ENCODE peak calls at places on chromosomes 7 and 10, in seven cellular contexts. One of them, this sample, is unnamed.

GRCh38 chr7:82247814-82248433 is 195.7 kb downstream of the CACNA2D1 start:
- DNase-seq in adrenal gland: no peak
- DNase-seq in hepatocyte: no peak
- DNase-seq in neural progenitor cell: peak
- DNase-seq in bronchial epithelial cell: peak
- DNase-seq in fibroblast of the aortic adventitia: peak
- DNase-seq in astrocyte of the spinal cord: peak
- DNase-seq in this sample: peak

GRCh38 chr7:101942603-101943210 is 125.3 kb downstream of the CUX1 start:
- DNase-seq in adrenal gland: no peak
- DNase-seq in hepatocyte: no peak
- DNase-seq in neural progenitor cell: no peak
- DNase-seq in bronchial epithelial cell: peak
- DNase-seq in fibroblast of the aortic adventitia: no peak
- DNase-seq in astrocyte of the spinal cord: no peak
- DNase-seq in this sample: no peak

GRCh38 chr10:74589226-74589673 is 237.2 kb upstream of the KAT6B start:
- DNase-seq in adrenal gland: peak
- DNase-seq in hepatocyte: peak
- DNase-seq in neural progenitor cell: peak
- DNase-seq in bronchial epithelial cell: peak
- DNase-seq in fibroblast of the aortic adventitia: peak
- DNase-seq in astrocyte of the spinal cord: peak
- DNase-seq in this sample: peak

GRCh38 chr7:157818701-157819516 is 482.1 kb downstream of the DNAJB6 start:
- DNase-seq in adrenal gland: no peak
- DNase-seq in hepatocyte: no peak
- DNase-seq in neural progenitor cell: peak
- DNase-seq in bronchial epithelial cell: no peak
- DNase-seq in fibroblast of the aortic adventitia: no peak
- DNase-seq in astrocyte of the spinal cord: no peak
- DNase-seq in this sample: no peak

GRCh38 chr10:80530816-80531215 is 6.9 kb upstream of the SH2D4B start:
- DNase-seq in adrenal gland: no peak
- DNase-seq in hepatocyte: no peak
- DNase-seq in neural progenitor cell: no peak
- DNase-seq in bronchial epithelial cell: no peak
- DNase-seq in fibroblast of the aortic adventitia: no peak
- DNase-seq in astrocyte of the spinal cord: no peak
- DNase-seq in this sample: no peak

GRCh38 chr7:77393261-77393660 is 22.9 kb downstream of the GSAP start:
- DNase-seq in adrenal gland: no peak
- DNase-seq in hepatocyte: no peak
- DNase-seq in neural progenitor cell: no peak
- DNase-seq in bronchial epithelial cell: peak
- DNase-seq in fibroblast of the aortic adventitia: no peak
- DNase-seq in astrocyte of the spinal cord: no peak
- DNase-seq in this sample: peak

GRCh38 chr7:111743244-111743852 is 181.1 kb upstream of the IMMP2L start:
- DNase-seq in adrenal gland: no peak
- DNase-seq in hepatocyte: no peak
- DNase-seq in neural progenitor cell: no peak
- DNase-seq in bronchial epithelial cell: no peak
- DNase-seq in fibroblast of the aortic adventitia: no peak
- DNase-seq in astrocyte of the spinal cord: no peak
- DNase-seq in this sample: peak

GRCh38 chr10:10977978-10978377 is 39.7 kb upstream of the CELF2 start:
- DNase-seq in adrenal gland: no peak
- DNase-seq in hepatocyte: no peak
- DNase-seq in neural progenitor cell: no peak
- DNase-seq in bronchial epithelial cell: no peak
- DNase-seq in fibroblast of the aortic adventitia: peak
- DNase-seq in astrocyte of the spinal cord: no peak
- DNase-seq in this sample: peak

GRCh38 chr7:76514926-76515325 is 4.6 kb downstream of the UPK3B start:
- DNase-seq in adrenal gland: no peak
- DNase-seq in hepatocyte: no peak
- DNase-seq in neural progenitor cell: peak
- DNase-seq in bronchial epithelial cell: no peak
- DNase-seq in fibroblast of the aortic adventitia: no peak
- DNase-seq in astrocyte of the spinal cord: no peak
- DNase-seq in this sample: no peak

GRCh38 chr7:94912085-94912484 is 4.7 kb downstream of the PPP1R9A start:
- DNase-seq in adrenal gland: no peak
- DNase-seq in hepatocyte: no peak
- DNase-seq in neural progenitor cell: peak
- DNase-seq in bronchial epithelial cell: no peak
- DNase-seq in fibroblast of the aortic adventitia: no peak
- DNase-seq in astrocyte of the spinal cord: no peak
- DNase-seq in this sample: peak

GRCh38 chr7:1247527-1248041 is 14.9 kb downstream of the UNCX start:
- DNase-seq in adrenal gland: no peak
- DNase-seq in hepatocyte: no peak
- DNase-seq in neural progenitor cell: peak
- DNase-seq in bronchial epithelial cell: no peak
- DNase-seq in fibroblast of the aortic adventitia: no peak
- DNase-seq in astrocyte of the spinal cord: no peak
- DNase-seq in this sample: no peak

GRCh38 chr10:72812415-72812797 is 81.1 kb upstream of the OIT3 start:
- DNase-seq in adrenal gland: no peak
- DNase-seq in hepatocyte: no peak
- DNase-seq in neural progenitor cell: no peak
- DNase-seq in bronchial epithelial cell: no peak
- DNase-seq in fibroblast of the aortic adventitia: no peak
- DNase-seq in astrocyte of the spinal cord: no peak
- DNase-seq in this sample: no peak

GRCh38 chr10:98433881-98434732 is 12.6 kb downstream of the HPS1 start:
- DNase-seq in adrenal gland: no peak
- DNase-seq in hepatocyte: no peak
- DNase-seq in neural progenitor cell: no peak
- DNase-seq in bronchial epithelial cell: no peak
- DNase-seq in fibroblast of the aortic adventitia: no peak
- DNase-seq in astrocyte of the spinal cord: peak
- DNase-seq in this sample: peak

GRCh38 chr10:121952226-121952625 is 22.8 kb downstream of the NSMCE4A start:
- DNase-seq in adrenal gland: no peak
- DNase-seq in hepatocyte: no peak
- DNase-seq in neural progenitor cell: no peak
- DNase-seq in bronchial epithelial cell: no peak
- DNase-seq in fibroblast of the aortic adventitia: peak
- DNase-seq in astrocyte of the spinal cord: peak
- DNase-seq in this sample: no peak

GRCh38 chr7:22730921-22731654 is 4.1 kb downstream of the IL6 start:
- DNase-seq in adrenal gland: no peak
- DNase-seq in hepatocyte: no peak
- DNase-seq in neural progenitor cell: no peak
- DNase-seq in bronchial epithelial cell: peak
- DNase-seq in fibroblast of the aortic adventitia: peak
- DNase-seq in astrocyte of the spinal cord: peak
- DNase-seq in this sample: peak

GRCh38 chr10:62814901-62815372 is 1.2 kb downstream of the EGR2 start:
- DNase-seq in adrenal gland: no peak
- DNase-seq in hepatocyte: peak
- DNase-seq in neural progenitor cell: peak
- DNase-seq in bronchial epithelial cell: no peak
- DNase-seq in fibroblast of the aortic adventitia: no peak
- DNase-seq in astrocyte of the spinal cord: no peak
- DNase-seq in this sample: peak

GRCh38 chr10:88994034-88994433 is 3.4 kb downstream of the FAS start:
- DNase-seq in adrenal gland: no peak
- DNase-seq in hepatocyte: no peak
- DNase-seq in neural progenitor cell: peak
- DNase-seq in bronchial epithelial cell: peak
- DNase-seq in fibroblast of the aortic adventitia: peak
- DNase-seq in astrocyte of the spinal cord: peak
- DNase-seq in this sample: no peak

GRCh38 chr10:60348982-60349381 is 40.7 kb downstream of the ANK3 start:
- DNase-seq in adrenal gland: no peak
- DNase-seq in hepatocyte: no peak
- DNase-seq in neural progenitor cell: no peak
- DNase-seq in bronchial epithelial cell: no peak
- DNase-seq in fibroblast of the aortic adventitia: peak
- DNase-seq in astrocyte of the spinal cord: no peak
- DNase-seq in this sample: peak

GRCh38 chr10:132519382-132520146 is 18.0 kb upstream of the INPP5A start:
- DNase-seq in adrenal gland: peak
- DNase-seq in hepatocyte: no peak
- DNase-seq in neural progenitor cell: no peak
- DNase-seq in bronchial epithelial cell: no peak
- DNase-seq in fibroblast of the aortic adventitia: no peak
- DNase-seq in astrocyte of the spinal cord: no peak
- DNase-seq in this sample: no peak

GRCh38 chr10:70771311-70772194 is 13.6 kb downstream of the TBATA start:
- DNase-seq in adrenal gland: no peak
- DNase-seq in hepatocyte: no peak
- DNase-seq in neural progenitor cell: no peak
- DNase-seq in bronchial epithelial cell: no peak
- DNase-seq in fibroblast of the aortic adventitia: no peak
- DNase-seq in astrocyte of the spinal cord: no peak
- DNase-seq in this sample: no peak

GRCh38 chr7:26688388-26688787 is 176.0 kb downstream of the SKAP2 start:
- DNase-seq in adrenal gland: no peak
- DNase-seq in hepatocyte: peak
- DNase-seq in neural progenitor cell: no peak
- DNase-seq in bronchial epithelial cell: no peak
- DNase-seq in fibroblast of the aortic adventitia: no peak
- DNase-seq in astrocyte of the spinal cord: no peak
- DNase-seq in this sample: no peak

GRCh38 chr10:129305046-129305445 is 162.0 kb upstream of the MGMT start:
- DNase-seq in adrenal gland: no peak
- DNase-seq in hepatocyte: no peak
- DNase-seq in neural progenitor cell: no peak
- DNase-seq in bronchial epithelial cell: peak
- DNase-seq in fibroblast of the aortic adventitia: no peak
- DNase-seq in astrocyte of the spinal cord: no peak
- DNase-seq in this sample: no peak
- TF ChIP-seq CTCF in adrenal gland: no peak
- TF ChIP-seq CTCF in hepatocyte: no peak
- TF ChIP-seq CTCF in neural progenitor cell: no peak
- TF ChIP-seq CTCF in bronchial epithelial cell: no peak
- TF ChIP-seq CTCF in fibroblast of the aortic adventitia: no peak
- TF ChIP-seq CTCF in astrocyte of the spinal cord: no peak
- TF ChIP-seq CTCF in this sample: no peak

GRCh38 chr10:13490503-13490902 is 38.3 kb downstream of the BEND7 start:
- DNase-seq in adrenal gland: no peak
- DNase-seq in hepatocyte: no peak
- DNase-seq in neural progenitor cell: no peak
- DNase-seq in bronchial epithelial cell: no peak
- DNase-seq in fibroblast of the aortic adventitia: no peak
- DNase-seq in astrocyte of the spinal cord: no peak
- DNase-seq in this sample: no peak

GRCh38 chr10:13489035-13489434 is 39.8 kb downstream of the BEND7 start:
- DNase-seq in adrenal gland: no peak
- DNase-seq in hepatocyte: no peak
- DNase-seq in neural progenitor cell: no peak
- DNase-seq in bronchial epithelial cell: no peak
- DNase-seq in fibroblast of the aortic adventitia: no peak
- DNase-seq in astrocyte of the spinal cord: no peak
- DNase-seq in this sample: no peak

GRCh38 chr10:13491747-13492360 is 37.0 kb downstream of the BEND7 start:
- DNase-seq in adrenal gland: no peak
- DNase-seq in hepatocyte: no peak
- DNase-seq in neural progenitor cell: no peak
- DNase-seq in bronchial epithelial cell: no peak
- DNase-seq in fibroblast of the aortic adventitia: no peak
- DNase-seq in astrocyte of the spinal cord: no peak
- DNase-seq in this sample: no peak

GRCh38 chr10:13496164-13496563 is 32.6 kb downstream of the BEND7 start:
- DNase-seq in adrenal gland: no peak
- DNase-seq in hepatocyte: no peak
- DNase-seq in neural progenitor cell: peak
- DNase-seq in bronchial epithelial cell: no peak
- DNase-seq in fibroblast of the aortic adventitia: no peak
- DNase-seq in astrocyte of the spinal cord: no peak
- DNase-seq in this sample: no peak

GRCh38 chr10:13492493-13493180 is 36.2 kb downstream of the BEND7 start:
- DNase-seq in adrenal gland: no peak
- DNase-seq in hepatocyte: no peak
- DNase-seq in neural progenitor cell: no peak
- DNase-seq in bronchial epithelial cell: no peak
- DNase-seq in fibroblast of the aortic adventitia: no peak
- DNase-seq in astrocyte of the spinal cord: no peak
- DNase-seq in this sample: peak
- H3K4me3 ChIP-seq in adrenal gland: no peak
- H3K4me3 ChIP-seq in hepatocyte: no peak
- H3K4me3 ChIP-seq in neural progenitor cell: no peak
- H3K4me3 ChIP-seq in bronchial epithelial cell: no peak
- H3K4me3 ChIP-seq in fibroblast of the aortic adventitia: no peak
- H3K4me3 ChIP-seq in astrocyte of the spinal cord: no peak
- H3K4me3 ChIP-seq in this sample: no peak

GRCh38 chr7:104767826-104768536 is 246.0 kb upstream of the KMT2E start:
- DNase-seq in adrenal gland: no peak
- DNase-seq in hepatocyte: no peak
- DNase-seq in neural progenitor cell: peak
- DNase-seq in bronchial epithelial cell: peak
- DNase-seq in fibroblast of the aortic adventitia: no peak
- DNase-seq in astrocyte of the spinal cord: no peak
- DNase-seq in this sample: no peak
- TF ChIP-seq CTCF in adrenal gland: no peak
- TF ChIP-seq CTCF in hepatocyte: no peak
- TF ChIP-seq CTCF in neural progenitor cell: no peak
- TF ChIP-seq CTCF in bronchial epithelial cell: no peak
- TF ChIP-seq CTCF in fibroblast of the aortic adventitia: no peak
- TF ChIP-seq CTCF in astrocyte of the spinal cord: no peak
- TF ChIP-seq CTCF in this sample: no peak

GRCh38 chr7:55367283-55367840 is 2.2 kb downstream of the LANCL2 start:
- DNase-seq in adrenal gland: no peak
- DNase-seq in hepatocyte: no peak
- DNase-seq in neural progenitor cell: no peak
- DNase-seq in bronchial epithelial cell: no peak
- DNase-seq in fibroblast of the aortic adventitia: no peak
- DNase-seq in astrocyte of the spinal cord: no peak
- DNase-seq in this sample: no peak
- H3K4me3 ChIP-seq in adrenal gland: no peak
- H3K4me3 ChIP-seq in hepatocyte: peak
- H3K4me3 ChIP-seq in neural progenitor cell: peak
- H3K4me3 ChIP-seq in bronchial epithelial cell: peak
- H3K4me3 ChIP-seq in fibroblast of the aortic adventitia: peak
- H3K4me3 ChIP-seq in astrocyte of the spinal cord: peak
- H3K4me3 ChIP-seq in this sample: peak

DNA sequence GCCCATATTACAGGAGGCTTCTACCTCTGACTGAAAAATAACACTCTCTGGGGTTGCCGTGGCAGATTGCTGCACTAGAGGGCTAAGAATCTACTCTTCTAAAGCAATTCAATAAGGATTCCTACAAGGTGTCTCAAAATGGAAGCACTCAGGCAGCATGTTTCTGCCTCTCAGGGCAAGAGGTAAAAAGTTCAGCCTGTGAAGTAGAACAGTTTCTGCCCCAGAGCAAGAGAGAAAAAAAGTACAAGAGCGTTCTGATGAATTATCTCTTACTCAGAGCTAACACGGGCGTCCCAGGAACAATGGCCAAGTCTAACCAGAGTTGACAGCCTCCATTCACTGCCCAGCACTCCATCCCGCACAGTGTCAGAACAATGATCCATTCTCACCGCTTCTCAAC is 71.3 kb upstream of the TES start:
- DNase-seq in adrenal gland: no peak
- DNase-seq in hepatocyte: no peak
- DNase-seq in neural progenitor cell: peak
- DNase-seq in bronchial epithelial cell: peak
- DNase-seq in fibroblast of the aortic adventitia: no peak
- DNase-seq in astrocyte of the spinal cord: peak
- DNase-seq in this sample: no peak
- TF ChIP-seq CTCF in adrenal gland: no peak
- TF ChIP-seq CTCF in hepatocyte: no peak
- TF ChIP-seq CTCF in neural progenitor cell: no peak
- TF ChIP-seq CTCF in bronchial epithelial cell: no peak
- TF ChIP-seq CTCF in fibroblast of the aortic adventitia: no peak
- TF ChIP-seq CTCF in astrocyte of the spinal cord: no peak
- TF ChIP-seq CTCF in this sample: peak

GRCh38 chr10:13337827-13338196 is 10.3 kb downstream of the SEPHS1 start:
- DNase-seq in adrenal gland: no peak
- DNase-seq in hepatocyte: no peak
- DNase-seq in neural progenitor cell: no peak
- DNase-seq in bronchial epithelial cell: no peak
- DNase-seq in fibroblast of the aortic adventitia: no peak
- DNase-seq in astrocyte of the spinal cord: no peak
- DNase-seq in this sample: no peak
- H3K4me3 ChIP-seq in adrenal gland: no peak
- H3K4me3 ChIP-seq in hepatocyte: no peak
- H3K4me3 ChIP-seq in neural progenitor cell: no peak
- H3K4me3 ChIP-seq in bronchial epithelial cell: no peak
- H3K4me3 ChIP-seq in fibroblast of the aortic adventitia: no peak
- H3K4me3 ChIP-seq in astrocyte of the spinal cord: no peak
- H3K4me3 ChIP-seq in this sample: no peak

This sample was measured in choroid plexus epithelial cell.